ENCODE peak calls at places on chromosomes 1 and 21, in eight cellular contexts. D is iris pigment epithelial cell, S is NCI-H774, A is aorta, X is RPMI7951, H is nephron progenitor cell, I is cerebellar cortex, E is H9. M is an unnamed sample.

GRCh38 chr1:51734899-51735745 is 118.2 kb downstream of the OSBPL9 start:
- DNase-seq in D (no peak), S (no peak), A (no peak), X (no peak), H (no peak), I (peak; percentile 25), E (no peak), M (no peak)

GRCh38 chr1:154931940-154932487 is 4.5 kb downstream of the PMVK start:
- DNase-seq in D (no peak), S (no peak), A (no peak), X (peak; percentile 37), H (no peak), I (no peak), E (no peak), M (no peak)

GRCh38 chr1:53893999-53894636 is at the start of gene DIO1:
- DNase-seq in D (no peak), S (no peak), A (no peak), X (no peak), H (peak; percentile 16), I (no peak), E (peak; percentile 61), M (no peak)

GRCh38 chr1:37250371-37250770 is 216.1 kb upstream of the GRIK3 start:
- DNase-seq in D (peak; percentile 2), S (no peak), A (no peak), X (no peak), H (no peak), I (no peak), E (no peak), M (no peak)

GRCh38 chr1:215958836-215959235 is 391.7 kb downstream of the KCTD3 start:
- DNase-seq in D (no peak), S (no peak), A (no peak), X (no peak), H (no peak), I (no peak), E (no peak), M (no peak)

GRCh38 chr21:44428281-44428942 is 26.9 kb upstream of the LRRC3 start:
- DNase-seq in D (no peak), S (peak; percentile 56), A (no peak), X (peak; percentile 19), H (no peak), I (peak; percentile 21), E (peak; percentile 88), M (peak; percentile 36)

GRCh38 chr1:32208891-32209309 is at the start of gene DCDC2B:
- DNase-seq in D (peak; percentile 40), S (peak; percentile 99), A (no peak), X (peak; percentile 72), H (no peak), I (peak; percentile 54), E (no peak), M (peak; percentile 60)

GRCh38 chr1:109263597-109264378 is 14.4 kb downstream of the CELSR2 start:
- DNase-seq in D (peak; percentile 64), S (no peak), A (peak; percentile 87), X (peak; percentile 89), H (peak; percentile 94), I (peak; percentile 70), E (peak; percentile 98), M (peak; percentile 90)

GRCh38 chr21:32329331-32329730 is 30.7 kb downstream of the MRAP start:
- DNase-seq in D (no peak), S (no peak), A (peak; percentile 77), X (peak; percentile 54), H (no peak), I (no peak), E (no peak), M (no peak)

GRCh38 chr1:11534846-11535245 is 55.9 kb downstream of the DISP3 start:
- DNase-seq in D (no peak), S (no peak), A (no peak), X (no peak), H (no peak), I (no peak), E (no peak), M (no peak)

GRCh38 chr1:234893359-234893724 is 235.3 kb downstream of the TOMM20 start:
- DNase-seq in D (no peak), S (no peak), A (no peak), X (no peak), H (no peak), I (no peak), E (no peak), M (no peak)

GRCh38 chr1:214753236-214753852 is 150.3 kb downstream of the CENPF start:
- DNase-seq in D (no peak), S (no peak), A (no peak), X (no peak), H (no peak), I (no peak), E (no peak), M (no peak)

GRCh38 chr1:17485280-17485679 is 45.8 kb upstream of the RCC2 start:
- DNase-seq in D (peak; percentile 28), S (no peak), A (no peak), X (peak; percentile 42), H (peak; percentile 14), I (no peak), E (peak; percentile 70), M (no peak)

GRCh38 chr1:109787211-109787844 is 23.6 kb upstream of the EPS8L3 start:
- DNase-seq in D (peak; percentile 51), S (no peak), A (peak; percentile 26), X (peak; percentile 28), H (no peak), I (no peak), E (no peak), M (no peak)

GRCh38 chr1:29481031-29481430 is 244.7 kb downstream of the PTPRU start:
- DNase-seq in D (no peak), S (no peak), A (no peak), X (no peak), H (no peak), I (no peak), E (no peak), M (no peak)

GRCh38 chr1:221801773-221802516 is 60.1 kb upstream of the DUSP10 start:
- DNase-seq in D (peak; percentile 83), S (no peak), A (no peak), X (peak; percentile 63), H (no peak), I (no peak), E (no peak), M (no peak)

GRCh38 chr1:25053576-25054075 is 123.5 kb upstream of the RUNX3 start:
- DNase-seq in D (no peak), S (no peak), A (no peak), X (no peak), H (no peak), I (no peak), E (no peak), M (peak; percentile 28)

GRCh38 chr1:47432071-47433036 is 5.5 kb upstream of the FOXD2 start:
- DNase-seq in D (peak; percentile 85), S (no peak), A (peak; percentile 87), X (peak; percentile 26), H (peak; percentile 90), I (peak; percentile 74), E (peak; percentile 87), M (peak; percentile 80)

GRCh38 chr1:205680073-205680851 is at the start of gene SLC45A3:
- DNase-seq in D (no peak), S (peak; percentile 53), A (no peak), X (peak; percentile 19), H (peak; percentile 78), I (no peak), E (peak; percentile 75), M (no peak)

GRCh38 chr1:41650176-41650519 is 165.7 kb upstream of the EDN2 start:
- DNase-seq in D (no peak), S (no peak), A (peak; percentile 69), X (peak; percentile 71), H (no peak), I (no peak), E (no peak), M (peak; percentile 57)

GRCh38 chr21:18387994-18388393 is 15.6 kb downstream of the TMPRSS15 start:
- DNase-seq in D (no peak), S (no peak), A (no peak), X (no peak), H (no peak), I (no peak), E (no peak), M (no peak)

GRCh38 chr1:185376288-185376687 is 59.2 kb upstream of the IVNS1ABP start:
- DNase-seq in D (no peak), S (no peak), A (no peak), X (no peak), H (no peak), I (no peak), E (no peak), M (no peak)

GRCh38 chr1:181812211-181812610 is 249.3 kb downstream of the ZNF648 start:
- DNase-seq in D (no peak), S (no peak), A (no peak), X (no peak), H (no peak), I (no peak), E (no peak), M (no peak)

GRCh38 chr1:176897350-176898236 is 266.9 kb downstream of the ASTN1 start:
- DNase-seq in D (peak; percentile 46), S (peak; percentile 67), A (no peak), X (peak; percentile 49), H (peak; percentile 91), I (peak; percentile 68), E (peak; percentile 84), M (peak; percentile 72)

GRCh38 chr1:59077739-59078503 is 219.0 kb upstream of the FGGY start:
- DNase-seq in D (no peak), S (peak; percentile 68), A (no peak), X (no peak), H (no peak), I (no peak), E (peak; percentile 74), M (no peak)

GRCh38 chr1:112674986-112675727 is 698 bp downstream of the MOV10 start:
- DNase-seq in D (peak; percentile 16), S (no peak), A (peak; percentile 69), X (peak; percentile 14), H (peak; percentile 84), I (no peak), E (peak; percentile 62), M (peak; percentile 63)

M was measured in Right ventricle myocardium superior.